ENCODE peak calls at places on chromosomes 13 and 19, in ten cellular contexts. O is stomach, B is ovary, U is tibial nerve, D is esophagus squamous epithelium, Y is K562, H is spleen, M is IMR-90, W is suprapubic skin, S is endothelial cell of umbilical vein. C is an unnamed sample.

GRCh38 chr19:32357720-32358119 is 12.3 kb downstream of the ZNF507 start:
- DNase-seq in O (no peak), Y (peak), D (no peak), S (peak), B (no peak), U (no peak), H (no peak), M (no peak), W (no peak), C (no peak)

GRCh38 chr19:40596608-40597328 is 4.4 kb upstream of the LTBP4 start:
- DNase-seq in W (no peak), D (no peak), O (peak), B (peak), U (no peak), Y (peak), M (peak), S (peak), H (no peak), C (no peak)

GRCh38 chr13:43054803-43055802 is 31.7 kb downstream of the DNAJC15 start:
- DNase-seq in D (no peak), H (no peak), Y (no peak), O (no peak), S (peak), B (peak), M (peak), W (no peak), U (no peak), C (no peak)

GRCh38 chr19:6374711-6375410 is 872 bp downstream of the PSPN start:
- DNase-seq in Y (no peak), O (no peak), W (no peak), M (no peak), D (no peak), S (no peak), B (no peak), U (no peak), H (no peak), C (no peak)

GRCh38 chr13:98265669-98266551 is 88.8 kb upstream of the RNF113B start:
- DNase-seq in W (no peak), H (no peak), M (peak), Y (no peak), S (no peak), O (peak), B (no peak), U (peak), D (no peak), C (no peak)

GRCh38 chr13:51793570-51794273 is 10.2 kb downstream of the DHRS12 start:
- DNase-seq in M (peak), B (no peak), Y (peak), H (no peak), S (peak), O (no peak), D (no peak), U (no peak), W (no peak), C (peak)

GRCh38 chr13:76790519-76791289 is 95.5 kb downstream of the KCTD12 start:
- DNase-seq in D (no peak), S (peak), Y (no peak), M (no peak), H (no peak), B (no peak), U (no peak), O (no peak), W (no peak), C (no peak)

GRCh38 chr13:110964229-110965037 is 49.6 kb upstream of the ANKRD10 start:
- DNase-seq in M (no peak), D (no peak), H (no peak), U (no peak), W (no peak), B (no peak), O (no peak), Y (peak), S (no peak), C (no peak)

GRCh38 chr19:1016647-1017114 is 4.2 kb downstream of the TMEM259 start:
- DNase-seq in W (no peak), U (no peak), S (peak), B (no peak), M (peak), O (no peak), D (no peak), H (peak), Y (no peak), C (no peak)

GRCh38 chr19:7897289-7897688 is 6.4 kb upstream of the MAP2K7 start:
- DNase-seq in O (no peak), U (no peak), H (no peak), W (no peak), M (no peak), D (no peak), S (no peak), Y (no peak), B (no peak), C (peak)

GRCh38 chr13:100269837-100270236 is 180.9 kb downstream of the PCCA start:
- DNase-seq in B (peak), O (peak), W (no peak), H (no peak), Y (no peak), D (no peak), U (peak), S (peak), M (peak), C (no peak)

GRCh38 chr13:44197791-44198770 is 175.5 kb upstream of the SERP2 start:
- DNase-seq in H (no peak), B (no peak), W (no peak), D (no peak), S (no peak), Y (no peak), U (no peak), O (no peak), M (peak), C (no peak)

GRCh38 chr13:98401936-98402335 is 175.0 kb downstream of the STK24 start:
- DNase-seq in S (no peak), B (no peak), U (no peak), Y (no peak), H (no peak), D (no peak), O (peak), M (no peak), W (no peak), C (no peak)

GRCh38 chr13:26019881-26020535 is 31.8 kb downstream of the SHISA2 start:
- DNase-seq in W (no peak), D (no peak), M (peak), H (no peak), O (no peak), Y (no peak), S (peak), B (no peak), U (no peak), C (peak)

GRCh38 chr13:83211301-83211700 is 671.0 kb downstream of the SLITRK1 start:
- DNase-seq in W (no peak), M (peak), H (no peak), O (no peak), Y (no peak), B (no peak), S (no peak), D (no peak), U (no peak), C (no peak)

GRCh38 chr13:31207630-31208549 is 8.1 kb downstream of the B3GLCT start:
- DNase-seq in B (peak), Y (no peak), M (peak), D (no peak), W (no peak), U (no peak), S (no peak), H (no peak), O (no peak), C (no peak)

GRCh38 chr19:28878862-28879566 is 333.9 kb downstream of the UQCRFS1 start:
- DNase-seq in Y (peak), O (peak), D (no peak), B (peak), U (peak), M (peak), W (no peak), H (no peak), S (peak), C (peak)

GRCh38 chr19:39407644-39408391 is 1.2 kb downstream of the ZFP36 start:
- DNase-seq in H (peak), D (no peak), W (peak), B (peak), S (no peak), Y (no peak), U (no peak), M (no peak), O (peak), C (no peak)

GRCh38 chr19:43433689-43434088 is 19.0 kb downstream of the TEX101 start:
- DNase-seq in U (no peak), B (no peak), S (no peak), H (no peak), Y (no peak), W (no peak), O (no peak), D (no peak), M (no peak), C (no peak)

GRCh38 chr13:109892101-109892500 is 105.7 kb upstream of the IRS2 start:
- DNase-seq in H (no peak), B (no peak), D (no peak), U (no peak), W (no peak), O (no peak), Y (no peak), S (no peak), M (no peak), C (no peak)

GRCh38 chr13:28503182-28503980 is 8.5 kb upstream of the FLT1 start:
- DNase-seq in O (no peak), M (peak), U (no peak), Y (no peak), H (peak), S (no peak), B (no peak), D (no peak), W (no peak), C (no peak)

DNA sequence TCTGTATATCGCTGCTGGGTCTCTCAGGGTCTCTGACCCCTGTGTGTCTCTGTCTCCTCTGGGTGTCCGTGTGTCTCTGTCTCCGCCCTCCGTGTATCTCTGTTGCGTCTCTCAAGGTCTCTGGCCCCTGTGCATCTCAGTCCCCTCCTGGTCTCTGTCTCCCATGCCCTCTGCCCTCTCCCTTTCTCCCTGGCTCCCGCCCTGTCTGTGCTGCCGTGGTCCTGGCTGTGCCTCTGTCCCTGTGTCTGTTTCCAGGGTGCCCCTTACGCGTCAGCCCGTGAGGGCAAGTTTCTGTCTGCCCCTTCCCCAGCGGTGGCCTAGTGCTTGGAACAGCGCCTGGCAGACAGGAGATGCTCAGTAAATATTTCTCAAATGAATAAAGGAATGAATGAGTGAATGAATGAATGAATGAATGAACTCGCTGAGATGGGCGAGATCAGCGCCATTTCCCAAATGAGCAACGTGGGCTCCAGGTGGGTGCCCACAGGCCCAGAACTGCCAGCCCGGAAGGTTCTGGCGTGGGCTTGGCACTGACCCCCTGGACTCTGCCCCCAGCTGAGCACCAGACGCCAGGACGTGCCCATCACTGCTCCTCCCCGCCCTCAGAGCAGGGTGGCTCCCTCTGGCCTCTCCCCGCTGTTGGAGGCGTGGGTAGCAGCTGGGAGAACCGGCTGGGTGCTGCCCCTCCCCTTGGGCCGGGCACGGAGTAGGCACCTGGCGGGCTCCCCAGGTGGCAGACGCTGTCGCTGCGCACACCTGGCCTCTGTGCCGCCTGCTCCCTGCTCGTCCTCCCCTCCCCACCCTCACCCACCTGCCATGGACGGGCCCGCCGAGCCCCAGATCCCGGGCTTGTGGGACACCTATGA is at the start of gene SULT2B1:
- DNase-seq in D (no peak), Y (no peak), S (no peak), W (no peak), O (peak), B (no peak), U (no peak), M (no peak), H (no peak), C (peak)
- TF ChIP-seq POLR2A in D (no peak), Y (no peak), S (no peak), W (no peak), O (no peak), B (no peak), U (no peak), M (no peak), H (no peak), C (no peak)

GRCh38 chr13:40259899-40260298 is 406.5 kb downstream of the FOXO1 start:
- DNase-seq in D (no peak), O (no peak), W (no peak), U (peak), B (no peak), Y (no peak), H (no peak), S (no peak), M (no peak), C (no peak)

GRCh38 chr13:40254394-40254793 is 412.0 kb downstream of the FOXO1 start:
- DNase-seq in Y (no peak), B (no peak), M (no peak), U (no peak), S (no peak), W (no peak), D (no peak), O (no peak), H (no peak), C (no peak)

GRCh38 chr13:40252241-40252640 is 414.2 kb downstream of the FOXO1 start:
- DNase-seq in O (no peak), B (no peak), W (no peak), S (no peak), M (no peak), H (no peak), Y (no peak), U (no peak), D (no peak), C (no peak)

GRCh38 chr13:40251343-40252032 is 415.0 kb downstream of the FOXO1 start:
- DNase-seq in M (no peak), D (no peak), B (no peak), Y (no peak), O (no peak), H (no peak), U (no peak), W (no peak), S (no peak), C (no peak)

DNA sequence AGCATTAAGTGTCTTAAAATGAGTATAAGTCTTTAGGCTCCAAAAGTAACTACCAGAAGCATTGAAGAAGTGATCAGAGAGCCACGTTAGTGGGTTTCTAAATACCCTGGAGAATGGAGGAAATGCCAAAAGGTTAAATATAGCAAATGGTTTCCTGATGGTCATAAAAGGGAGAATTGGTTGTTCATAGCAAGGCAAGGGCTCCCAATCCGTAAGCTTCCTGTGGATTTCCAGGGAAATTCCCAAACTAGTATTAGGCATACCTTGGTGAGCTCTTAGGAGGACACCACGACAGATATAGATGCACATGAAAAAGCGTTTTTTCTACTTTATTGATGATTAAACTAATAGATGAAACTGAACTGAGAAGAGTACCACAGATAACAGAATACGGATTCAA is 410.9 kb downstream of the FOXO1 start:
- DNase-seq in M (no peak), S (peak), W (no peak), D (no peak), O (no peak), B (no peak), H (no peak), Y (no peak), U (no peak), C (no peak)
- H3K4me3 ChIP-seq in M (no peak), S (no peak), W (no peak), D (no peak), O (no peak), B (no peak), H (no peak), Y (no peak), U (no peak), C (no peak)

GRCh38 chr19:18168673-18169381 is 4.8 kb upstream of the IFI30 start:
- DNase-seq in B (peak), S (no peak), W (no peak), D (no peak), Y (no peak), M (no peak), O (no peak), H (peak), U (no peak), C (no peak)
- TF ChIP-seq POLR2A in B (no peak), S (no peak), W (no peak), D (no peak), Y (no peak), M (no peak), O (no peak), H (no peak), U (no peak), C (no peak)

DNA sequence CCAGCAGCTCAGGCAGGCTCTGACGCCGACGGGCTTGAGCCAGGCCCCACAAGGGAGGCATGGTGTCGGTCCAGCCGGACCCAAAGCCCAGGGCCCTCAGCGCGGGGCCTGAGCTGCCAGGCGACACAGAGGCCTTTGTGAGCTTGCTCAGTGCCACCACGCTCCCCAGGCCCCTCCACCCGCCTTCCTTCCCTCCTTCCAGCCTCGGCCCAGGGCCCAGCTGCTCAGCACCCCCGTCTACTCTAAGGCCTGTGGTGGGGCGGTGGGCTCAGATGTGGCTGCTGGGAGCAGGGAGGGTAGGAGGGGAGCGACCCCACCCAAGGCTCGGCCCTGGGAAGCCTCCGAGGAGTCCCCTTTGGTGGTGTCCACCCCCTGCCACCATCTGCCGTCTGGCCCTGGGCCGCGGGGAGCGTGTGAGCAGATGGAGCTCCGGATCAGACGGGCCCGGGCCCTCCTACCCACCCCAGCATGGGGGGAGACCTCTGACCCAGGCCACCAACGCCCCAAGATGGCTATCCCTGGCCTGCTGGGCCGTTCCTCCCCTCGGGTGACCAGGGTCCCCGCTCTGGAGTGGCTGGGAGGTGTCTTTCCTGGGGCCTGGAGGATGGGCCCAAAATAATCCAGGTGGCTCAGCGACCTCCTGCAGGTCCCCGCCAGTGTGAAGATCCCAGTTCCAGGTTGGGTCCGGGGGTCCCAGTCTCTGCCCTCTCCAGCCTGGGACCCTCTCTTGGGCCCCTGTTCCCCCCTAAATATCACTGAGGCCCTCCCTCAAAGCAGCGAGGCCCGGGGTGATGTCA is 7.8 kb downstream of the ZBTB7A start:
- DNase-seq in H (peak), W (no peak), B (peak), S (no peak), Y (peak), M (no peak), D (no peak), O (no peak), U (no peak), C (no peak)
- H3K4me3 ChIP-seq in H (peak), W (peak), B (peak), S (no peak), Y (peak), M (no peak), D (peak), O (peak), U (peak), C (no peak)

GRCh38 chr13:90902255-90902654 is 445.2 kb upstream of the MIR17HG start:
- DNase-seq in O (no peak), Y (no peak), H (no peak), U (no peak), S (no peak), W (no peak), D (no peak), B (no peak), M (no peak), C (no peak)
- TF ChIP-seq POLR2A in O (no peak), Y (no peak), H (no peak), U (no peak), S (no peak), W (no peak), D (no peak), B (no peak), M (no peak), C (no peak)

DNA sequence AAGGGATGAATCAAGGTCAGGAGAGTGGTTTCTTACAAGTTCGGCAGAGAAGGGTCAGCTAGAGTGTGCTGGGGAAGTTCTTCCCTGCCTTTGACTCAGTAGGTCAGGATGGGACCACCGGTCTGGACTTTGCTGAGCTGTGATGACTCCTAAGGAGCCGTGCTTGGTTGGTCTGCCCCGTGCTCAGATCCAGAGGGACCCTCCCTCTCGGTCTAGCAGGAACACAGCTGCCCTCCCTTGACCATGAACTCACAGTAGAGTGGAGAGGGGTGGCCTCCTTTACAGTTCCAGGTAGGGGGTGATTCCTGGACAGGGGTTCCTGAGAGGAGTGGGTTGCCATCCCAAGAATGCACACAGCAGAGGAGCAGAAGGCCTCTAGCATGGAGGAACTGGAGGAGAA is 4.3 kb downstream of the RPS19 start:
- DNase-seq in W (no peak), M (no peak), O (no peak), H (no peak), D (no peak), B (no peak), S (no peak), Y (no peak), U (no peak), C (no peak)
- H3K4me3 ChIP-seq in W (no peak), M (no peak), O (no peak), H (no peak), D (no peak), B (no peak), S (no peak), Y (no peak), U (no peak), C (peak)

GRCh38 chr19:37654118-37654517 is 1.1 kb downstream of the ZFP30 start:
- DNase-seq in Y (no peak), H (no peak), D (no peak), B (no peak), O (no peak), M (no peak), W (no peak), U (no peak), S (no peak), C (peak)

GRCh38 chr19:37654833-37655688 is at the start of gene ZFP30:
- DNase-seq in M (peak), H (peak), B (peak), Y (peak), W (peak), U (peak), O (peak), S (peak), D (peak), C (peak)

GRCh38 chr19:37654525-37654832 is 786 bp downstream of the ZFP30 start:
- DNase-seq in M (peak), W (no peak), H (no peak), D (no peak), S (peak), O (no peak), U (no peak), Y (no peak), B (no peak), C (peak)

DNA sequence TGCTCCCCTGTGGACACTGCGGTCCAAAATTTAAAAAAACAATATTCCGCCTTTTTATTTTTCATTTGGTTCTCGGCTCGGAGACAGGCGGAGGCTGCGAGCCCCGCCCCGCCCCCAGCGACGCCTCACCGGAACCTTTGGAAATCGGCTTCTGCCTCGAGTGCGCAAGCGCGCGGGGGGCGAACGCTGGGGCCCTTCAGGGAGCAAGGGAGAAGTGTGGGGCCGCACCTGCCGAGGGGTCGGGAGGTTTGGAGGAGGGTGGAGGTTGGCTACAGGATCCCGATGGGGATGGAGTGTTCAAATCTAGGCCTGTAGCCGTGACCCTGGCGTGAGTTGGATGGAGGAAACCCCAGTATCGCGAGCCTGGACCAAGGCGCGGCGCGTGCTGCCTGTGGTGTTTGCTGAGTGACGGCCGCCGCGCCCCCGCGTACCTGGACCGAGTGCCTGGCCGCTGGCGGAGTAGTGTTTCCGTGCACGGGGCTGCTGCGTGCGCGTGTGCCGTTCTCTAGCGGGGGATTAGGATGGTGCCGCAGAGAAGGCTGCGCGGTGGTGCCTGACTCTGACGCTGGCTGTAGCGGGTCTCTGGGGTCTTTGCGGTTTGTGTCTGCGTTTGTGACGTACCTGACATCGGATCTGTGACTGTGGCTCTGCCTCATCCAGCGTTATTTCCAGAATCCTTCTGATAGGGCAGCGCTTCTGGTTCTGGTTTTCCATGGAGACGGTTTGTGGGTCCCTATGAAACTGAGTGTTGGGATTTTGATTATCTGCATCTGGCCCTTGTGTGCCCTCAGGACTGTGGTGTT is 625 bp upstream of the ZFP30 start:
- DNase-seq in H (peak), D (peak), U (peak), W (peak), O (peak), Y (peak), B (peak), M (peak), S (peak), C (peak)
- TF ChIP-seq POLR2A in H (no peak), D (no peak), U (no peak), W (no peak), O (no peak), Y (peak), B (no peak), M (no peak), S (peak), C (no peak)

C was measured in NB4.